ENCODE peak calls at places on chromosome 22, in four cellular contexts. L, A, X and P are unnamed samples.
A peak's percentile ranks its signal among the peaks of the same experiment; 100 is the strongest.

GRCh38 chr22:47757741-47758140 is 995.3 kb downstream of the TBC1D22A start:
- DNase-seq in L (no peak), A (peak; percentile 21), X (no peak), P (no peak)

GRCh38 chr22:28112548-28113043 is 193.5 kb upstream of the PITPNB start:
- DNase-seq in L (peak; percentile 53), A (peak; percentile 46), X (peak; percentile 38), P (no peak)

GRCh38 chr22:22111267-22111751 is 128.7 kb upstream of the TOP3B start:
- DNase-seq in L (peak; percentile 42), A (peak; percentile 49), X (no peak), P (no peak)

GRCh38 chr22:27112273-27112672 is 454.9 kb downstream of the MIAT start:
- DNase-seq in L (no peak), A (no peak), X (no peak), P (no peak)

GRCh38 chr22:23675502-23676415 is 15.1 kb upstream of the RGL4 start:
- DNase-seq in L (no peak), A (peak; percentile 19), X (peak; percentile 68), P (no peak)

GRCh38 chr22:17167486-17167885 is 8.4 kb upstream of the HDHD5 start:
- DNase-seq in L (no peak), A (no peak), X (peak; percentile 49), P (no peak)

GRCh38 chr22:47192106-47192650 is 429.7 kb downstream of the TBC1D22A start:
- DNase-seq in L (no peak), A (no peak), X (peak; percentile 8), P (peak; percentile 41)

GRCh38 chr22:26364066-26365015 is 64.7 kb upstream of the ASPHD2 start:
- DNase-seq in L (peak; percentile 78), A (peak; percentile 89), X (peak; percentile 62), P (peak; percentile 84)

GRCh38 chr22:36386351-36386899 is 1.3 kb downstream of the MYH9 start:
- DNase-seq in L (no peak), A (peak; percentile 72), X (no peak), P (no peak)